ENCODE peak calls at places on chromosomes 16 and 17, in seven cellular contexts. T is kidney tubule cell; S is prostate gland; F is A673; M is spleen; H is stimulated activated naive B cell treated with anti-CD40 and anti-IgM and Interleukin-4, amounts not matched to agents 10 μg/mL and 1 μg/mL and 100 μg/mL, for 72 hours; L is GM10248. Z is an unnamed sample.

GRCh38 chr17:40522961-40523310 is 21.5 kb upstream of the TNS4 start:
- DNase-seq in L (no peak), M (no peak), T (no peak), F (no peak), S (no peak), H (no peak), Z (no peak)

GRCh38 chr17:81956607-81957589 is 4.1 kb downstream of the NOTUM start:
- DNase-seq in T (no peak), L (no peak), F (no peak), H (no peak), S (no peak), M (no peak), Z (no peak)

GRCh38 chr17:81163051-81163695 is 2.1 kb upstream of the PVALEF start:
- DNase-seq in L (no peak), T (no peak), M (peak), S (no peak), F (no peak), H (no peak), Z (no peak)

GRCh38 chr16:3793161-3793576 is 75.8 kb upstream of the TRAP1 start:
- DNase-seq in F (no peak), H (no peak), L (no peak), M (no peak), S (peak), T (peak), Z (no peak)

GRCh38 chr17:48149174-48150106 is 41.9 kb downstream of the SNX11 start:
- DNase-seq in S (no peak), H (no peak), L (no peak), T (no peak), M (no peak), F (peak), Z (no peak)

GRCh38 chr16:24151482-24151939 is 104.6 kb upstream of the CACNG3 start:
- DNase-seq in S (no peak), L (no peak), H (no peak), F (peak), M (no peak), T (no peak), Z (no peak)

GRCh38 chr16:62213763-62214162 is 177.5 kb upstream of the CDH8 start:
- DNase-seq in L (no peak), H (no peak), M (no peak), S (no peak), F (peak), T (peak), Z (no peak)

GRCh38 chr17:76791053-76791980 is 53.4 kb downstream of the MFSD11 start:
- DNase-seq in M (peak), F (peak), T (peak), S (no peak), L (peak), H (peak), Z (peak)

GRCh38 chr16:81451753-81452680 is 7.4 kb downstream of the CMIP start:
- DNase-seq in F (no peak), M (no peak), H (no peak), S (no peak), T (peak), L (no peak), Z (peak)

GRCh38 chr17:61002316-61002736 is 324.7 kb downstream of the BCAS3 start:
- DNase-seq in F (peak), H (no peak), S (no peak), L (peak), T (peak), M (no peak), Z (no peak)

GRCh38 chr17:48502901-48503300 is 27.9 kb downstream of the HOXB1 start:
- DNase-seq in T (no peak), L (no peak), H (no peak), M (no peak), S (no peak), F (no peak), Z (no peak)

GRCh38 chr16:60204221-60204620 is 1470.1 kb upstream of the GOT2 start:
- DNase-seq in L (no peak), M (no peak), H (no peak), F (no peak), S (no peak), T (no peak), Z (no peak)

GRCh38 chr17:77863814-77864161 is 94.7 kb upstream of the TNRC6C start:
- DNase-seq in H (no peak), L (no peak), T (no peak), F (no peak), S (no peak), M (peak), Z (peak)

GRCh38 chr17:29929006-29929543 is 953 bp downstream of the SSH2 start:
- DNase-seq in M (no peak), S (peak), H (no peak), T (peak), L (no peak), F (peak), Z (no peak)

GRCh38 chr17:72715906-72716572 is 376.4 kb downstream of the SLC39A11 start:
- DNase-seq in F (peak), S (peak), M (no peak), L (no peak), T (peak), H (no peak), Z (no peak)

GRCh38 chr17:64080174-64080618 is 49.7 kb downstream of the ERN1 start:
- DNase-seq in L (no peak), S (no peak), H (no peak), F (no peak), M (no peak), T (no peak), Z (no peak)

GRCh38 chr17:74369221-74369620 is 1.9 kb downstream of the GPR142 start:
- DNase-seq in T (no peak), M (peak), L (peak), S (no peak), H (no peak), F (peak), Z (no peak)

GRCh38 chr16:21164521-21165168 is 6.2 kb downstream of the LDAF1 start:
- DNase-seq in F (no peak), T (no peak), S (no peak), H (no peak), M (no peak), L (no peak), Z (no peak)

GRCh38 chr17:36814958-36815357 is 122.3 kb upstream of the LHX1 start:
- DNase-seq in T (no peak), H (no peak), S (no peak), M (no peak), F (no peak), L (no peak), Z (no peak)

GRCh38 chr16:70432800-70433455 is 6.0 kb downstream of the ST3GAL2 start:
- DNase-seq in F (no peak), L (no peak), S (no peak), T (peak), M (no peak), H (peak), Z (peak)

GRCh38 chr16:11118479-11118878 is 137.5 kb downstream of the SOCS1 start:
- DNase-seq in H (no peak), M (no peak), S (no peak), F (no peak), L (no peak), T (no peak), Z (no peak)

GRCh38 chr16:66207864-66208226 is 158.6 kb upstream of the CDH5 start:
- DNase-seq in F (no peak), T (no peak), M (no peak), S (no peak), H (no peak), L (no peak), Z (no peak)

GRCh38 chr16:2964416-2965223 is 545 bp downstream of the KREMEN2 start:
- DNase-seq in S (no peak), F (peak), M (peak), L (peak), T (peak), H (peak), Z (peak)

GRCh38 chr16:28258571-28258970 is 33.8 kb upstream of the SBK1 start:
- DNase-seq in H (no peak), F (peak), L (no peak), M (no peak), S (no peak), T (peak), Z (no peak)

GRCh38 chr17:42016411-42016831 is 818 bp downstream of the DNAJC7 start:
- DNase-seq in T (peak), H (no peak), S (no peak), F (peak), L (no peak), M (peak), Z (no peak)

Z was measured in GF-D8.